ENCODE peak calls at places on chromosomes 12 and 14, in nine cellular contexts. W is lower lobe of right lung; H is CD8-positive, alpha-beta memory T cell; G is aorta; M is mammary epithelial cell; C is HepG2; D is GM23248; Q is endodermal cell; S is left ventricle myocardium inferior. B is an unnamed sample.

GRCh38 chr12:75756112-75756511 is 244.7 kb upstream of the KRR1 start:
- DNase-seq in G (no peak), S (no peak), H (no peak), Q (no peak), W (no peak), C (no peak), M (no peak), D (no peak), B (no peak)

GRCh38 chr14:93997082-93997481 is at the start of gene CCDC197:
- DNase-seq in W (no peak), G (no peak), M (peak; percentile 27), H (no peak), C (no peak), D (peak; percentile 17), Q (no peak), S (no peak), B (no peak)

GRCh38 chr12:8956772-8957171 is 7.3 kb upstream of the M6PR start:
- DNase-seq in Q (no peak), S (peak; percentile 18), W (no peak), C (no peak), H (no peak), M (no peak), D (no peak), G (no peak), B (no peak)

GRCh38 chr14:87312138-87312537 is 680.8 kb downstream of the GALC start:
- DNase-seq in D (no peak), C (no peak), S (no peak), Q (no peak), M (no peak), G (no peak), W (no peak), H (no peak), B (no peak)

GRCh38 chr12:95951515-95951914 is 8.4 kb downstream of the AMDHD1 start:
- DNase-seq in Q (no peak), C (no peak), G (no peak), M (no peak), S (no peak), W (no peak), H (no peak), D (no peak), B (no peak)

GRCh38 chr12:62250671-62251608 is 9.3 kb upstream of the USP15 start:
- DNase-seq in D (peak; percentile 63), S (no peak), M (peak; percentile 74), W (no peak), G (no peak), C (no peak), Q (no peak), H (no peak), B (no peak)

GRCh38 chr12:124453419-124454351 is 113.7 kb downstream of the NCOR2 start:
- DNase-seq in M (no peak), S (peak; percentile 86), H (peak; percentile 85), D (peak; percentile 86), C (no peak), G (peak; percentile 96), W (peak; percentile 90), Q (peak; percentile 71), B (peak; percentile 93)

GRCh38 chr12:121530600-121531355 is 50.0 kb downstream of the KDM2B start:
- DNase-seq in G (peak; percentile 84), S (peak; percentile 78), M (no peak), W (peak; percentile 92), Q (peak; percentile 90), C (no peak), D (peak; percentile 81), H (peak; percentile 65), B (peak; percentile 61)

GRCh38 chr14:75822522-75823288 is 159.1 kb downstream of the TGFB3 start:
- DNase-seq in S (no peak), G (no peak), W (no peak), M (peak; percentile 75), Q (no peak), C (no peak), D (peak; percentile 86), H (no peak), B (no peak)

GRCh38 chr12:4370265-4370664 is 9.2 kb downstream of the FGF23 start:
- DNase-seq in D (no peak), H (no peak), Q (no peak), G (no peak), W (no peak), M (no peak), S (no peak), C (no peak), B (no peak)

GRCh38 chr12:10718279-10718821 is 4.8 kb downstream of the YBX3 start:
- DNase-seq in D (peak; percentile 85), Q (no peak), C (no peak), H (no peak), W (no peak), G (no peak), M (peak; percentile 61), S (no peak), B (no peak)

GRCh38 chr14:94768141-94768520 is 1.8 kb downstream of the GSC start:
- DNase-seq in H (no peak), C (no peak), G (no peak), M (no peak), W (no peak), Q (no peak), S (no peak), D (no peak), B (no peak)

GRCh38 chr12:123089631-123090353 is 61.1 kb downstream of the PITPNM2 start:
- DNase-seq in C (peak; percentile 88), W (no peak), D (peak; percentile 98), G (no peak), Q (no peak), M (peak; percentile 98), S (no peak), H (no peak), B (no peak)

GRCh38 chr12:70948236-70948975 is 27.9 kb upstream of the PTPRR start:
- DNase-seq in M (no peak), D (no peak), G (no peak), Q (no peak), H (no peak), S (no peak), C (no peak), W (no peak), B (no peak)

GRCh38 chr14:54606631-54607133 is 39.8 kb downstream of the SAMD4A start:
- DNase-seq in G (no peak), S (no peak), M (peak; percentile 46), Q (no peak), W (no peak), C (no peak), D (peak; percentile 91), H (no peak), B (peak; percentile 45)

GRCh38 chr14:54603362-54603761 is 36.4 kb downstream of the SAMD4A start:
- DNase-seq in S (no peak), Q (no peak), W (no peak), H (no peak), G (no peak), C (no peak), D (peak; percentile 79), M (peak; percentile 71), B (no peak)

GRCh38 chr14:54609576-54609975 is 42.6 kb downstream of the SAMD4A start:
- DNase-seq in D (peak; percentile 50), S (no peak), Q (no peak), W (no peak), G (no peak), C (no peak), M (no peak), H (no peak), B (no peak)

GRCh38 chr14:54610051-54610977 is 43.4 kb downstream of the SAMD4A start:
- DNase-seq in Q (no peak), H (no peak), G (no peak), M (no peak), D (peak; percentile 77), S (no peak), C (no peak), W (no peak), B (no peak)

GRCh38 chr14:54606178-54606577 is 39.2 kb downstream of the SAMD4A start:
- DNase-seq in H (no peak), W (peak; percentile 51), D (peak; percentile 69), G (no peak), M (no peak), Q (peak; percentile 78), C (no peak), S (peak; percentile 79), B (no peak)
- H3K4me1 ChIP-seq in H (no peaks in the 10 kb centered on the region), W (peaks cover 5% of the 10 kb centered on the region), D (peaks cover 61% of the 10 kb centered on the region), G (peaks cover 6% of the 10 kb centered on the region), M (peaks cover 8% of the 10 kb centered on the region), Q (no peaks in the 10 kb centered on the region), C (peaks cover 18% of the 10 kb centered on the region), S (peaks cover 84% of the 10 kb centered on the region), B (peaks cover 36% of the 10 kb centered on the region)

GRCh38 chr12:2070440-2071045 is 17.8 kb downstream of the CACNA1C start:
- DNase-seq in G (no peak), D (no peak), C (no peak), M (no peak), Q (no peak), S (no peak), W (no peak), H (no peak), B (no peak)

GRCh38 chr12:2075558-2076195 is 22.9 kb downstream of the CACNA1C start:
- DNase-seq in C (no peak), D (no peak), W (no peak), M (no peak), H (no peak), Q (no peak), G (no peak), S (peak; percentile 75), B (no peak)

GRCh38 chr12:2076196-2076570 is 23.4 kb downstream of the CACNA1C start:
- DNase-seq in C (no peak), D (peak; percentile 41), M (no peak), Q (no peak), W (no peak), S (no peak), G (no peak), H (no peak), B (no peak)

GRCh38 chr12:2076728-2077127 is 23.9 kb downstream of the CACNA1C start:
- DNase-seq in C (no peak), M (no peak), S (no peak), H (no peak), G (no peak), Q (no peak), W (no peak), D (no peak), B (no peak)

GRCh38 chr12:2074792-2075191 is 22.0 kb downstream of the CACNA1C start:
- DNase-seq in H (no peak), Q (no peak), W (no peak), S (no peak), D (no peak), G (no peak), M (no peak), C (no peak), B (no peak)
- H3K27ac ChIP-seq in H (no peak overlapping the region), Q (no peak overlapping the region), W (no peak overlapping the region), S (peak overlapping the region; percentile 93), D (no peak overlapping the region), G (peak overlapping the region; percentile 79), M (no peak overlapping the region), C (no peak overlapping the region), B (peak overlapping the region; percentile 68)

GRCh38 chr14:69696633-69697557 is 70.0 kb upstream of the SRSF5 start:
- DNase-seq in Q (no peak), H (no peak), W (no peak), S (no peak), C (no peak), M (no peak), G (no peak), D (peak; percentile 21), B (no peak)
- H3K4me1 ChIP-seq in Q (peaks cover 18% of the 10 kb centered on the region), H (peaks cover 42% of the 10 kb centered on the region), W (peaks cover 98% of the 10 kb centered on the region), S (peaks cover 97% of the 10 kb centered on the region), C (peaks cover 83% of the 10 kb centered on the region), M (peaks cover 33% of the 10 kb centered on the region), G (no peaks in the 10 kb centered on the region), D (peaks cover 25% of the 10 kb centered on the region), B (peaks cover 59% of the 10 kb centered on the region)

DNA sequence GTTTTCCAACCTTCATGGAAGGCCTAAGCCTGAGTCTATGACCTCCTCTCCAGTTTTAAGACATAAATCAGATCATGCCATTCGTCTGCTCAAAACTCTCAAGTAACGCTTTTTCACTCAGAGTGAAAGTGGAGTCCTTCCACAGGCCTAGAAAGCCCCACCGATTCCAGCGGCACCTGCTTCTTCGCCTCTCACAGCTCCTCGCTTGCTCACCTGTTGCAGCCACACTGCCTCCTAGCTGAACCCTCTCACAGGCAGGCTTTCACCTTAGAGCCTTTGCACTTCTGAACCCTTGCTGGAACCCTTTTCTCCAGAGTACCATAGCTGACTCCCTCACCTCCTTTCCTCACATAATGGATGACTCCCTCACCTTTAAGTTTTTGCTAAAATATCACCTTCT is 301.1 kb downstream of the ZFP36L1 start:
- DNase-seq in W (no peak), M (no peak), Q (no peak), C (no peak), D (no peak), H (no peak), G (no peak), S (no peak), B (no peak)
- H3K27ac ChIP-seq in W (no peak overlapping the region), M (no peak overlapping the region), Q (no peak overlapping the region), C (no peak overlapping the region), D (no peak overlapping the region), H (no peak overlapping the region), G (no peak overlapping the region), S (no peak overlapping the region), B (no peak overlapping the region)